ENCODE peak calls at places on chromosomes 6 and 20, in six cellular contexts. I is SHP77 treated with DMSO at 0.1 percent for 48 hours, H is nucleus accumbens, K is NCI-H1694 treated with DMSO at 0.1 percent for 48 hours, F is T-cell, N is GM04504. Z is an unnamed sample.

GRCh38 chr6:56902551-56903464 is 52.1 kb upstream of the BEND6 start:
- DNase-seq in F (no peak), I (peak), H (no peak), N (peak), K (peak), Z (peak)

GRCh38 chr20:24462461-24463010 is 6.9 kb upstream of the SYNDIG1 start:
- DNase-seq in N (no peak), K (peak), H (peak), F (no peak), I (no peak), Z (no peak)

GRCh38 chr6:106710580-106710979 is 81.2 kb downstream of the QRSL1 start:
- DNase-seq in I (no peak), K (no peak), F (no peak), H (no peak), N (no peak), Z (no peak)

GRCh38 chr6:142300758-142301251 is 1.0 kb upstream of the ADGRG6 start:
- DNase-seq in N (peak), I (no peak), H (no peak), K (no peak), F (no peak), Z (peak)

GRCh38 chr6:90703383-90703782 is 116.5 kb upstream of the MAP3K7 start:
- DNase-seq in F (no peak), K (no peak), H (no peak), I (no peak), N (no peak), Z (no peak)

GRCh38 chr6:96304997-96305396 is 216.6 kb upstream of the UFL1 start:
- DNase-seq in K (no peak), N (no peak), I (peak), H (no peak), F (no peak), Z (no peak)

GRCh38 chr20:6045566-6045965 is 8.3 kb downstream of the LRRN4 start:
- DNase-seq in K (no peak), N (no peak), H (no peak), F (no peak), I (no peak), Z (no peak)

GRCh38 chr6:8889514-8889913 is 454.2 kb upstream of the SLC35B3 start:
- DNase-seq in K (no peak), N (no peak), F (no peak), I (no peak), H (no peak), Z (no peak)

GRCh38 chr6:134097114-134097707 is 44.8 kb upstream of the SLC2A12 start:
- DNase-seq in F (peak), H (peak), I (peak), N (peak), K (peak), Z (peak)

Z was measured in RCC 7860.